ENCODE peak calls at places on chromosomes 4 and X, in four cellular contexts. C, B, I and J are unnamed samples.

GRCh38 chr4:26197018-26197779 is 123.6 kb upstream of the RBPJ start:
- DNase-seq in B (no peak), C (peak), I (no peak), J (no peak)

GRCh38 chrX:17689971-17690409 is 47.3 kb upstream of the SCML1 start:
- DNase-seq in B (peak), C (peak), I (peak), J (peak)

GRCh38 chr4:69092190-69092589 is 4.1 kb upstream of the UGT2B7 start:
- DNase-seq in C (no peak), B (no peak), I (no peak), J (no peak)

GRCh38 chr4:150207871-150208270 is 129.6 kb downstream of the DCLK2 start:
- DNase-seq in I (peak), B (no peak), C (no peak), J (no peak)

GRCh38 chrX:146224442-146224841 is 406.8 kb downstream of the SLITRK2 start:
- DNase-seq in C (no peak), B (no peak), I (no peak), J (no peak)

GRCh38 chrX:13507893-13508292 is 61.5 kb upstream of the EGFL6 start:
- DNase-seq in I (no peak), C (no peak), B (no peak), J (no peak)

GRCh38 chrX:72258174-72258573 is 18.9 kb downstream of the RPS4X start:
- DNase-seq in C (peak), I (no peak), B (no peak), J (no peak)

GRCh38 chr4:88975925-88976511 is 81.0 kb downstream of the FAM13A start:
- DNase-seq in I (no peak), C (no peak), B (no peak), J (no peak)

GRCh38 chr4:13529130-13529919 is 15.0 kb downstream of the NKX3-2 start:
- DNase-seq in C (no peak), B (no peak), I (no peak), J (no peak)

GRCh38 chr4:39023059-39023458 is 9.2 kb downstream of the TMEM156 start:
- DNase-seq in I (no peak), B (no peak), C (no peak), J (no peak)

GRCh38 chrX:153727108-153727931 is 2.7 kb downstream of the ABCD1 start:
- DNase-seq in I (no peak), C (no peak), B (no peak), J (peak)

GRCh38 chrX:132367984-132368383 is 120.9 kb downstream of the MBNL3 start:
- DNase-seq in I (no peak), C (no peak), B (no peak), J (no peak)

GRCh38 chrX:12315526-12315925 is 177.3 kb downstream of the FRMPD4 start:
- DNase-seq in C (no peak), I (no peak), B (no peak), J (no peak)